ENCODE peak calls at places on chromosomes 12 and 14, in seven cellular contexts. P is T-helper 1 cell; O is HuH-7.5; Q is islet precursor cell; M is stimulated activated CD4-positive, alpha-beta T cell treated with anti-CD3 and anti-CD28 coated beads, Interleukin-15, amount 100 ng/mL, for 1 hour; A is HFFc6; X is DMS53. J is an unnamed sample.

GRCh38 chr14:27243360-27243759 is 645.5 kb upstream of the NOVA1 start:
- DNase-seq in P (no peak), X (no peak), A (no peak), M (no peak), O (no peak), Q (no peak), J (no peak)

GRCh38 chr12:130104114-130104513 is 58.1 kb upstream of the FZD10 start:
- DNase-seq in X (peak), P (no peak), M (no peak), Q (no peak), A (no peak), O (no peak), J (no peak)

GRCh38 chr14:54782803-54783659 is 119.6 kb downstream of the GCH1 start:
- DNase-seq in M (no peak), P (no peak), A (no peak), Q (peak), X (no peak), O (peak), J (no peak)

GRCh38 chr12:57810450-57810849 is 8.1 kb downstream of the AVIL start:
- DNase-seq in Q (no peak), A (peak), O (no peak), P (no peak), M (no peak), X (no peak), J (no peak)

GRCh38 chr12:93813972-93814821 is 137.0 kb downstream of the CRADD start:
- DNase-seq in X (no peak), Q (no peak), O (peak), A (no peak), M (no peak), P (peak), J (peak)

GRCh38 chr14:72366619-72367018 is 434.4 kb downstream of the RGS6 start:
- DNase-seq in O (no peak), X (no peak), A (no peak), P (no peak), Q (no peak), M (no peak), J (no peak)

GRCh38 chr14:25048170-25049126 is 1.5 kb downstream of the STXBP6 start:
- DNase-seq in A (peak), P (no peak), X (no peak), Q (no peak), M (no peak), O (no peak), J (peak)

GRCh38 chr12:120167529-120168095 is 26.9 kb downstream of the GCN1 start:
- DNase-seq in Q (no peak), P (no peak), M (no peak), A (no peak), O (no peak), X (no peak), J (peak)

GRCh38 chr12:109385339-109386078 is 37.8 kb downstream of the MYO1H start:
- DNase-seq in M (no peak), O (no peak), Q (no peak), X (peak), P (peak), A (peak), J (peak)

GRCh38 chr12:123150804-123151678 is at the start of gene PITPNM2:
- DNase-seq in O (peak), M (peak), Q (peak), P (peak), X (peak), A (peak), J (no peak)